ENCODE peak calls at places on chromosome 22, in four cellular contexts. One of them, this sample, is unnamed.

GRCh38 chr22:29480262-29480511 is 169 bp downstream of the NEFH start:
- DNase-seq in H1: no peak
- DNase-seq in GM12878: no peak
- DNase-seq in K562: no peak
- DNase-seq in this sample: no peak

GRCh38 chr22:33427461-33427860 is 369.3 kb upstream of the SYN3 start:
- DNase-seq in GM12878: no peak
- DNase-seq in K562: no peak
- DNase-seq in H1: no peak
- DNase-seq in this sample: no peak

GRCh38 chr22:24986816-24987215 is 34.3 kb downstream of the KIAA1671 start:
- DNase-seq in GM12878: no peak
- DNase-seq in K562: no peak
- DNase-seq in H1: no peak
- DNase-seq in this sample: no peak

GRCh38 chr22:17368727-17369552 is at the start of gene CECR2:
- DNase-seq in H1: peak
- DNase-seq in K562: peak
- DNase-seq in GM12878: peak
- DNase-seq in this sample: peak

GRCh38 chr22:33921576-33922181 is 1.4 kb upstream of the LARGE1 start:
- DNase-seq in GM12878: no peak
- DNase-seq in H1: no peak
- DNase-seq in K562: no peak
- DNase-seq in this sample: peak

GRCh38 chr22:23777776-23778575 is 5.3 kb downstream of the MMP11 start:
- DNase-seq in K562: no peak
- DNase-seq in GM12878: no peak
- DNase-seq in H1: no peak
- DNase-seq in this sample: no peak

GRCh38 chr22:44287121-44287693 is 25.5 kb downstream of the SHISAL1 start:
- DNase-seq in GM12878: no peak
- DNase-seq in H1: no peak
- DNase-seq in K562: no peak
- DNase-seq in this sample: no peak

GRCh38 chr22:40450651-40451050 is 80.3 kb downstream of the SGSM3 start:
- DNase-seq in K562: no peak
- DNase-seq in GM12878: no peak
- DNase-seq in H1: no peak
- DNase-seq in this sample: no peak

GRCh38 chr22:28279888-28280287 is 360.8 kb upstream of the PITPNB start:
- DNase-seq in GM12878: no peak
- DNase-seq in H1: no peak
- DNase-seq in K562: no peak
- DNase-seq in this sample: no peak

GRCh38 chr22:35322893-35323292 is 23.2 kb downstream of the TOM1 start:
- DNase-seq in H1: no peak
- DNase-seq in GM12878: no peak
- DNase-seq in K562: no peak
- DNase-seq in this sample: no peak

GRCh38 chr22:35324762-35325161 is 25.1 kb downstream of the TOM1 start:
- DNase-seq in H1: no peak
- DNase-seq in K562: no peak
- DNase-seq in GM12878: no peak
- DNase-seq in this sample: no peak

GRCh38 chr22:35322126-35322525 is 22.4 kb downstream of the TOM1 start:
- DNase-seq in K562: no peak
- DNase-seq in GM12878: no peak
- DNase-seq in H1: no peak
- DNase-seq in this sample: no peak

GRCh38 chr22:35324067-35324466 is 24.4 kb downstream of the TOM1 start:
- DNase-seq in GM12878: no peak
- DNase-seq in K562: no peak
- DNase-seq in H1: no peak
- DNase-seq in this sample: no peak

GRCh38 chr22:35323305-35323704 is 23.6 kb downstream of the TOM1 start:
- DNase-seq in GM12878: no peak
- DNase-seq in H1: no peak
- DNase-seq in K562: no peak
- DNase-seq in this sample: no peak
- TF ChIP-seq NRF1 in GM12878: no peak
- TF ChIP-seq NRF1 in H1: no peak
- TF ChIP-seq NRF1 in K562: no peak
- TF ChIP-seq NRF1 in this sample: no peak

GRCh38 chr22:32378703-32379272 is 21.1 kb downstream of the RFPL3 start:
- DNase-seq in K562: peak
- DNase-seq in GM12878: no peak
- DNase-seq in H1: no peak
- DNase-seq in this sample: peak
- TF ChIP-seq NRF1 in K562: no peak
- TF ChIP-seq NRF1 in GM12878: no peak
- TF ChIP-seq NRF1 in H1: no peak
- TF ChIP-seq NRF1 in this sample: no peak

GRCh38 chr22:47122441-47123000 is 360.1 kb downstream of the TBC1D22A start:
- DNase-seq in H1: no peak
- DNase-seq in K562: no peak
- DNase-seq in GM12878: no peak
- DNase-seq in this sample: no peak
- TF ChIP-seq NRF1 in H1: no peak
- TF ChIP-seq NRF1 in K562: no peak
- TF ChIP-seq NRF1 in GM12878: no peak
- TF ChIP-seq NRF1 in this sample: no peak

DNA sequence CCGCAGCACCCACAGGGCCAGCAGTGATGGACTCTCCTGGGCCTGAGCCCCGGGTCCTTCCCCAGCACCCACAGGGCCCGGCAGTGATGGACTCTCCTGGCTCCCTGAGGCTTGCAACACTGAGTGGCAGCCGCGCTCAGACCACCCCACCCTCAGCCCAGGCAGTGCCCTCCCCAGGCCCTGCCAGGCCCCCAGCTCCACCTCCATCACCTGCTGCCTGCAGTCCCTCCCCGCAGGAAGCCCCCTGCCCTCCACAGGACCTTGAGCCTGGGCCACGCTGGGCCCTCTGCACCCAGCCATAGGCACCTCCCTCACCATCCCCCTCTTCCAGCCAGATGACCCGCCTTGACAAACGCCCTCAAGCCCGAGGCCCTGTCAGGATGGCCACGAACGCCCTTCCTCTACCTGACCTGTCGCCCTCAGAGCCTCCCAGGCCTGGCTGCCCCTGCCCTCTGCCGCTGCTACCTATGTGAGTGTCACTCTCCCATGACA is 11.4 kb downstream of the ALG12 start:
- DNase-seq in H1: no peak
- DNase-seq in K562: no peak
- DNase-seq in GM12878: no peak
- DNase-seq in this sample: no peak
- TF ChIP-seq NRF1 in H1: no peak
- TF ChIP-seq NRF1 in K562: no peak
- TF ChIP-seq NRF1 in GM12878: no peak
- TF ChIP-seq NRF1 in this sample: no peak

This sample was measured in SK-N-SH.